ENCODE peak calls at places on chromosomes 7 and 10, in eight cellular contexts. E is NCI-H1105; Q is activated T-cell treated with anti-CD3 and anti-CD28 coated beads, Interleukin-2, amount 50 U/mL, for 4 hours; T is germinal center; G is stimulated activated CD8-positive, alpha-beta memory T cell treated with anti-CD3 and anti-CD28 coated beads, Interleukin-12 subunit alpha, Interleukin-12 subunit beta, amount 100 ng/mL, for 1 hour; Y is left cardiac atrium; W is cardiac fibroblast; S is DND-41. C is an unnamed sample.

GRCh38 chr7:100949227-100949930 is at the start of gene MUC3A:
- DNase-seq in W (no peak), Q (no peak), Y (no peak), S (no peak), E (no peak), T (no peak), G (no peak), C (no peak)

GRCh38 chr10:100829103-100829870 is 83.5 kb upstream of the SLF2 start:
- DNase-seq in T (peak), E (no peak), S (no peak), W (no peak), Q (no peak), Y (no peak), G (no peak), C (peak)

GRCh38 chr7:15648461-15648961 is 38.0 kb downstream of the MEOX2 start:
- DNase-seq in Q (no peak), T (no peak), Y (no peak), E (no peak), W (no peak), G (no peak), S (no peak), C (no peak)

GRCh38 chr10:100325164-100325563 is 4.9 kb downstream of the PKD2L1 start:
- DNase-seq in T (no peak), E (no peak), Y (no peak), W (no peak), Q (no peak), S (no peak), G (no peak), C (no peak)

GRCh38 chr10:80924063-80924952 is 386.6 kb downstream of the SH2D4B start:
- DNase-seq in T (no peak), Q (no peak), G (no peak), S (peak), Y (peak), W (peak), E (peak), C (peak)

GRCh38 chr7:127393370-127394058 is 1.0 kb upstream of the ZNF800 start:
- DNase-seq in T (no peak), E (peak), W (peak), Q (no peak), S (no peak), G (no peak), Y (peak), C (no peak)

GRCh38 chr7:27111753-27112277 is 9.3 kb upstream of the HOXA2 start:
- DNase-seq in Q (no peak), T (no peak), S (no peak), Y (no peak), G (no peak), E (no peak), W (no peak), C (no peak)

GRCh38 chr7:126493801-126494200 is 758.9 kb downstream of the GRM8 start:
- DNase-seq in T (no peak), S (no peak), E (no peak), Y (no peak), Q (no peak), W (no peak), G (no peak), C (no peak)

GRCh38 chr7:6516387-6516983 is 34.8 kb downstream of the GRID2IP start:
- DNase-seq in Q (peak), E (peak), G (peak), W (peak), S (peak), Y (peak), T (no peak), C (peak)

GRCh38 chr7:150879345-150879744 is 27.0 kb downstream of the AOC1 start:
- DNase-seq in W (peak), Y (no peak), Q (no peak), G (no peak), T (no peak), S (no peak), E (no peak), C (no peak)

GRCh38 chr7:87447251-87447650 is 28.2 kb downstream of the ABCB4 start:
- DNase-seq in S (no peak), Q (no peak), Y (no peak), T (no peak), G (no peak), W (peak), E (no peak), C (no peak)

GRCh38 chr10:60182691-60183090 is 207.0 kb downstream of the ANK3 start:
- DNase-seq in G (no peak), E (no peak), S (no peak), T (no peak), Q (no peak), Y (no peak), W (peak), C (no peak)

GRCh38 chr10:59991661-59992060 is 85.3 kb upstream of the CCDC6 start:
- DNase-seq in Q (no peak), Y (no peak), W (peak), G (no peak), E (peak), S (no peak), T (peak), C (no peak)

GRCh38 chr10:89643431-89643811 is 1.6 kb downstream of the PANK1 start:
- DNase-seq in S (no peak), Q (no peak), G (no peak), T (no peak), E (no peak), Y (no peak), W (no peak), C (no peak)

GRCh38 chr10:26486304-26486703 is 48.2 kb downstream of the APBB1IP start:
- DNase-seq in Q (no peak), W (peak), T (no peak), E (no peak), S (no peak), Y (no peak), G (no peak), C (no peak)

GRCh38 chr10:102267748-102268147 is 22.4 kb downstream of the GBF1 start:
- DNase-seq in S (no peak), Q (no peak), T (no peak), W (peak), G (no peak), Y (no peak), E (no peak), C (no peak)

C was measured in OCI-LY7.